ENCODE peak calls at places on chromosomes 3 and 15, in five cellular contexts. H is H9, W is fibroblast of lung, B is GM03348, F is occipital lobe. M is an unnamed sample.

GRCh38 chr3:189664311-189664710 is 33.1 kb downstream of the TP63 start:
- DNase-seq in W (peak; percentile 91), F (no peak), H (no peak), B (peak; percentile 83), M (no peak)

GRCh38 chr15:87608238-87609028 is 648.1 kb downstream of the NTRK3 start:
- DNase-seq in F (no peak), B (no peak), W (no peak), H (no peak), M (no peak)

GRCh38 chr3:135558906-135559305 is 406.6 kb upstream of the PPP2R3A start:
- DNase-seq in B (no peak), W (no peak), H (no peak), F (no peak), M (no peak)

GRCh38 chr15:50458301-50458700 is 34.1 kb downstream of the USP8 start:
- DNase-seq in B (peak; percentile 36), F (no peak), W (no peak), H (no peak), M (no peak)

GRCh38 chr15:80444680-80445251 is 40.6 kb downstream of the ARNT2 start:
- DNase-seq in F (no peak), B (no peak), W (no peak), H (no peak), M (no peak)

GRCh38 chr3:69090021-69090420 is 5.3 kb downstream of the ARL6IP5 start:
- DNase-seq in F (no peak), H (no peak), B (peak; percentile 73), W (peak; percentile 91), M (peak; percentile 13)

GRCh38 chr3:72848703-72849081 is 447 bp upstream of the SHQ1 start:
- DNase-seq in W (no peak), B (no peak), H (no peak), F (no peak), M (no peak)

GRCh38 chr15:90219421-90220141 is 14.2 kb downstream of the CIB1 start:
- DNase-seq in H (peak; percentile 70), F (no peak), B (peak; percentile 74), W (no peak), M (peak; percentile 68)

GRCh38 chr15:39127925-39128617 is 452.8 kb upstream of the THBS1 start:
- DNase-seq in H (peak; percentile 49), F (no peak), B (peak; percentile 67), W (peak; percentile 91), M (peak; percentile 58)

GRCh38 chr3:187520027-187520945 is 149.9 kb downstream of the SST start:
- DNase-seq in W (no peak), F (no peak), H (no peak), B (peak; percentile 45), M (no peak)

GRCh38 chr15:60400957-60401356 is 3.2 kb upstream of the ANXA2 start:
- DNase-seq in W (no peak), F (no peak), B (no peak), H (peak; percentile 48), M (no peak)

GRCh38 chr15:69454953-69455352 is 2.3 kb downstream of the RPLP1 start:
- DNase-seq in F (no peak), W (no peak), H (no peak), B (no peak), M (no peak)

GRCh38 chr3:171837698-171838097 is 5.5 kb upstream of the TMEM212 start:
- DNase-seq in H (no peak), B (no peak), W (no peak), F (no peak), M (no peak)

GRCh38 chr3:55662683-55663082 is 175.6 kb upstream of the WNT5A start:
- DNase-seq in F (no peak), H (no peak), B (peak; percentile 70), W (peak; percentile 23), M (no peak)

GRCh38 chr3:171258316-171258715 is 201.9 kb downstream of the TNIK start:
- DNase-seq in W (no peak), B (peak; percentile 4), H (no peak), F (no peak), M (no peak)

GRCh38 chr3:114994554-114995341 is 152.3 kb downstream of the ZBTB20 start:
- DNase-seq in B (no peak), F (no peak), W (no peak), H (no peak), M (no peak)

GRCh38 chr15:67880651-67881182 is 40.9 kb upstream of the RNU6-1 start:
- DNase-seq in F (no peak), W (no peak), H (no peak), B (no peak), M (no peak)

GRCh38 chr3:38586546-38587520 is 62.7 kb downstream of the SCN5A start:
- DNase-seq in H (peak; percentile 15), W (no peak), B (no peak), F (no peak), M (no peak)

GRCh38 chr3:7285502-7285901 is 424.6 kb downstream of the GRM7 start:
- DNase-seq in H (no peak), W (peak; percentile 37), F (no peak), B (no peak), M (no peak)

GRCh38 chr15:60076055-60076454 is 71.9 kb downstream of the FOXB1 start:
- DNase-seq in H (no peak), F (no peak), B (no peak), W (no peak), M (no peak)